ENCODE peak calls at places on chromosomes 1 and 21, in ten cellular contexts. One of them, this sample, is unnamed.

GRCh38 chr1:182315157-182315556 is 76.4 kb downstream of the GLUL start:
- DNase-seq in suprapubic skin: no peak
- DNase-seq in HCT116: no peak
- DNase-seq in transverse colon: peak
- DNase-seq in GM12892: no peak
- DNase-seq in H1: no peak
- DNase-seq in sigmoid colon: no peak
- DNase-seq in endothelial cell of umbilical vein: no peak
- DNase-seq in GM12891: no peak
- DNase-seq in breast epithelium: no peak
- DNase-seq in this sample: no peak

GRCh38 chr1:186404454-186405051 is 28.9 kb downstream of the ODR4 start:
- DNase-seq in suprapubic skin: no peak
- DNase-seq in HCT116: no peak
- DNase-seq in transverse colon: no peak
- DNase-seq in GM12892: no peak
- DNase-seq in H1: no peak
- DNase-seq in sigmoid colon: no peak
- DNase-seq in endothelial cell of umbilical vein: peak
- DNase-seq in GM12891: peak
- DNase-seq in breast epithelium: no peak
- DNase-seq in this sample: no peak

GRCh38 chr1:163655565-163655964 is 333.8 kb downstream of the NUF2 start:
- DNase-seq in suprapubic skin: no peak
- DNase-seq in HCT116: no peak
- DNase-seq in transverse colon: no peak
- DNase-seq in GM12892: no peak
- DNase-seq in H1: no peak
- DNase-seq in sigmoid colon: no peak
- DNase-seq in endothelial cell of umbilical vein: no peak
- DNase-seq in GM12891: no peak
- DNase-seq in breast epithelium: no peak
- DNase-seq in this sample: no peak

GRCh38 chr1:92882817-92883216 is 51.0 kb downstream of the RPL5 start:
- DNase-seq in suprapubic skin: no peak
- DNase-seq in HCT116: no peak
- DNase-seq in transverse colon: peak
- DNase-seq in GM12892: no peak
- DNase-seq in H1: no peak
- DNase-seq in sigmoid colon: no peak
- DNase-seq in endothelial cell of umbilical vein: no peak
- DNase-seq in GM12891: no peak
- DNase-seq in breast epithelium: no peak
- DNase-seq in this sample: no peak

GRCh38 chr1:208668991-208669390 is 424.8 kb upstream of the PLXNA2 start:
- DNase-seq in suprapubic skin: no peak
- DNase-seq in HCT116: no peak
- DNase-seq in transverse colon: no peak
- DNase-seq in GM12892: no peak
- DNase-seq in H1: no peak
- DNase-seq in sigmoid colon: no peak
- DNase-seq in endothelial cell of umbilical vein: no peak
- DNase-seq in GM12891: no peak
- DNase-seq in breast epithelium: no peak
- DNase-seq in this sample: no peak

GRCh38 chr21:42626171-42626570 is 27.2 kb upstream of the PDE9A start:
- DNase-seq in suprapubic skin: peak
- DNase-seq in HCT116: no peak
- DNase-seq in transverse colon: no peak
- DNase-seq in GM12892: no peak
- DNase-seq in H1: no peak
- DNase-seq in sigmoid colon: peak
- DNase-seq in endothelial cell of umbilical vein: no peak
- DNase-seq in GM12891: no peak
- DNase-seq in breast epithelium: no peak
- DNase-seq in this sample: peak

GRCh38 chr1:203464743-203465142 is 10.9 kb upstream of the PRELP start:
- DNase-seq in suprapubic skin: no peak
- DNase-seq in HCT116: no peak
- DNase-seq in transverse colon: no peak
- DNase-seq in GM12892: no peak
- DNase-seq in H1: no peak
- DNase-seq in sigmoid colon: peak
- DNase-seq in endothelial cell of umbilical vein: no peak
- DNase-seq in GM12891: no peak
- DNase-seq in breast epithelium: no peak
- DNase-seq in this sample: no peak

GRCh38 chr1:158007949-158008386 is 14.5 kb downstream of the KIRREL1 start:
- DNase-seq in suprapubic skin: no peak
- DNase-seq in HCT116: no peak
- DNase-seq in transverse colon: no peak
- DNase-seq in GM12892: no peak
- DNase-seq in H1: no peak
- DNase-seq in sigmoid colon: no peak
- DNase-seq in endothelial cell of umbilical vein: peak
- DNase-seq in GM12891: no peak
- DNase-seq in breast epithelium: no peak
- DNase-seq in this sample: no peak

GRCh38 chr1:100414693-100415092 is 62.4 kb downstream of the CDC14A start:
- DNase-seq in suprapubic skin: no peak
- DNase-seq in HCT116: no peak
- DNase-seq in transverse colon: no peak
- DNase-seq in GM12892: no peak
- DNase-seq in H1: no peak
- DNase-seq in sigmoid colon: no peak
- DNase-seq in endothelial cell of umbilical vein: no peak
- DNase-seq in GM12891: no peak
- DNase-seq in breast epithelium: no peak
- DNase-seq in this sample: no peak

GRCh38 chr21:36784942-36785341 is 86.0 kb downstream of the SIM2 start:
- DNase-seq in suprapubic skin: no peak
- DNase-seq in HCT116: no peak
- DNase-seq in transverse colon: no peak
- DNase-seq in GM12892: no peak
- DNase-seq in H1: no peak
- DNase-seq in sigmoid colon: no peak
- DNase-seq in endothelial cell of umbilical vein: no peak
- DNase-seq in GM12891: no peak
- DNase-seq in breast epithelium: no peak
- DNase-seq in this sample: no peak

GRCh38 chr1:162065016-162065415 is 4.5 kb upstream of the NOS1AP start:
- DNase-seq in suprapubic skin: no peak
- DNase-seq in HCT116: no peak
- DNase-seq in transverse colon: no peak
- DNase-seq in GM12892: no peak
- DNase-seq in H1: no peak
- DNase-seq in sigmoid colon: no peak
- DNase-seq in endothelial cell of umbilical vein: no peak
- DNase-seq in GM12891: no peak
- DNase-seq in breast epithelium: no peak
- DNase-seq in this sample: no peak

DNA sequence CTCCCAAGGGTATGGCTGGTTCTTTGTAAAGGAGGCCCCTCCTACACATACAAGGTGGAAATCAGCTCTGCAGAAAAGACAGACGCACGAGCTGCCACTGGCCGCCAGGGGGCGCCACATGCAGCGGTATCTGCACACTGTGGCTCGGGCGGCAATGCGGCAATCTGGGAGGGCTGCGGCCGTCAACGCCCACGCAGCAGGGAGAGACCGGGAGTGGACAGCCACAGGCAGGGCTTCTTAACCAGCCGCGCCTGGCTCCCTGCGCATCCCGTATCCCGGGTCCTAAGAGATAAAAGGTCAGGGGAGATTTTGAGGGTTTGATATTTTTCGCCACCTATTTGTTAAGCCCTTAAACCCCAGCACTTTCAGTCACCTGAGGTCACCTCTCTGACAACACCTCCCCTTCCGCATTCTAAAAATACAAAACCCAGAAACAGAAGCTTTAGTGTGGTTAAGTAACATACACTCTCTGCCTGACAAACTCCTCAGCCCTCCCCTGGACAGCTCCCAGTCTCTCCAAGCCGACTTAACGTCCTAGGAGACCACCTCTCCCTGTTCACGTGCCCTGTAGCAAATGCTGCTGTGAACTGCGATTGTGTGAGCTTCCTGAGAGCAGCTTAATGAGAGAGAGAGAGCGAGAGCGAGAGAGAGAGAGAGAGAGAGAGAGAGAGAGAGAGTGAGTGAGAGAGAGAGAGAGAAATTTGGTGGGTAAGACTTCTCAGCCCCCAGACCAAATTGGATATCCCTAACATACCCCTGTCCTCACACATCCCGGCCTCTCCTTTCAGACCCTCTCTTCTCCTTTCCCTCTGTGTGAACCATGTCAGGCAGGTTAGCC is 13.5 kb upstream of the KCNA2 start:
- DNase-seq in suprapubic skin: peak
- DNase-seq in HCT116: peak
- DNase-seq in transverse colon: peak
- DNase-seq in GM12892: peak
- DNase-seq in H1: peak
- DNase-seq in sigmoid colon: peak
- DNase-seq in endothelial cell of umbilical vein: peak
- DNase-seq in GM12891: peak
- DNase-seq in breast epithelium: peak
- DNase-seq in this sample: peak
- TF ChIP-seq POLR2A in suprapubic skin: no peak
- TF ChIP-seq POLR2A in HCT116: no peak
- TF ChIP-seq POLR2A in transverse colon: no peak
- TF ChIP-seq POLR2A in GM12892: no peak
- TF ChIP-seq POLR2A in H1: no peak
- TF ChIP-seq POLR2A in sigmoid colon: no peak
- TF ChIP-seq POLR2A in endothelial cell of umbilical vein: no peak
- TF ChIP-seq POLR2A in GM12891: no peak
- TF ChIP-seq POLR2A in breast epithelium: no peak
- TF ChIP-seq POLR2A in this sample: no peak

DNA sequence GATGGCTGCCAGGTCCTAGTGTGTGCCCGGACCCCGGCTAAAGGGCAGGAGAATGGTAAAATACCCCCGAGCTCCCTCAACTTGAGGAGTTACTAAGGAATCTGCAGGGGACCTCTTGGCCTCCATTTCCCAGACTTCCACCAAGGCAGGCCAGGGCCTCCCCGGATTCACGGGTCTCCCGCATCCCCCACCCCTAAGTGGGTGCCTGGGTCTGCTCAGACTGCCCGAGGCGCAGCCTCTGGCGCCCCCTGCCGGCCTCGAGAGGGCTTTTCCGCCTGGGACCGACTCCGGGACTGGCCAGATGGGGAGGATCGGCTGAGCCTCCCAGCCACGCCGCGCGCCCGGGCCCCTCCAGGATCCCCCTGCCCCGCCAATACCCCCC is 1.7 kb downstream of the PLEKHG5 start:
- DNase-seq in suprapubic skin: no peak
- DNase-seq in HCT116: peak
- DNase-seq in transverse colon: peak
- DNase-seq in GM12892: peak
- DNase-seq in H1: no peak
- DNase-seq in sigmoid colon: no peak
- DNase-seq in endothelial cell of umbilical vein: peak
- DNase-seq in GM12891: peak
- DNase-seq in breast epithelium: no peak
- DNase-seq in this sample: peak
- TF ChIP-seq POLR2AphosphoS5 in suprapubic skin: no peak
- TF ChIP-seq POLR2AphosphoS5 in HCT116: peak
- TF ChIP-seq POLR2AphosphoS5 in transverse colon: no peak
- TF ChIP-seq POLR2AphosphoS5 in GM12892: no peak
- TF ChIP-seq POLR2AphosphoS5 in H1: no peak
- TF ChIP-seq POLR2AphosphoS5 in sigmoid colon: no peak
- TF ChIP-seq POLR2AphosphoS5 in endothelial cell of umbilical vein: no peak
- TF ChIP-seq POLR2AphosphoS5 in GM12891: no peak
- TF ChIP-seq POLR2AphosphoS5 in breast epithelium: no peak
- TF ChIP-seq POLR2AphosphoS5 in this sample: no peak

GRCh38 chr1:23557471-23558124 is 1.7 kb downstream of the ID3 start:
- DNase-seq in suprapubic skin: no peak
- DNase-seq in HCT116: no peak
- DNase-seq in transverse colon: no peak
- DNase-seq in GM12892: no peak
- DNase-seq in H1: no peak
- DNase-seq in sigmoid colon: no peak
- DNase-seq in endothelial cell of umbilical vein: peak
- DNase-seq in GM12891: no peak
- DNase-seq in breast epithelium: no peak
- DNase-seq in this sample: no peak

GRCh38 chr1:23558140-23558871 is 995 bp downstream of the ID3 start:
- DNase-seq in suprapubic skin: no peak
- DNase-seq in HCT116: peak
- DNase-seq in transverse colon: peak
- DNase-seq in GM12892: no peak
- DNase-seq in H1: no peak
- DNase-seq in sigmoid colon: peak
- DNase-seq in endothelial cell of umbilical vein: peak
- DNase-seq in GM12891: no peak
- DNase-seq in breast epithelium: no peak
- DNase-seq in this sample: peak

GRCh38 chr1:23555225-23555801 is 4.0 kb downstream of the ID3 start:
- DNase-seq in suprapubic skin: no peak
- DNase-seq in HCT116: no peak
- DNase-seq in transverse colon: peak
- DNase-seq in GM12892: no peak
- DNase-seq in H1: no peak
- DNase-seq in sigmoid colon: no peak
- DNase-seq in endothelial cell of umbilical vein: peak
- DNase-seq in GM12891: no peak
- DNase-seq in breast epithelium: no peak
- DNase-seq in this sample: no peak

GRCh38 chr1:23555949-23556640 is 3.2 kb downstream of the ID3 start:
- DNase-seq in suprapubic skin: no peak
- DNase-seq in HCT116: peak
- DNase-seq in transverse colon: peak
- DNase-seq in GM12892: no peak
- DNase-seq in H1: peak
- DNase-seq in sigmoid colon: no peak
- DNase-seq in endothelial cell of umbilical vein: peak
- DNase-seq in GM12891: no peak
- DNase-seq in breast epithelium: no peak
- DNase-seq in this sample: no peak

GRCh38 chr1:23556661-23557470 is 2.4 kb downstream of the ID3 start:
- DNase-seq in suprapubic skin: no peak
- DNase-seq in HCT116: peak
- DNase-seq in transverse colon: peak
- DNase-seq in GM12892: no peak
- DNase-seq in H1: no peak
- DNase-seq in sigmoid colon: no peak
- DNase-seq in endothelial cell of umbilical vein: peak
- DNase-seq in GM12891: no peak
- DNase-seq in breast epithelium: no peak
- DNase-seq in this sample: no peak
- TF ChIP-seq POLR2A in suprapubic skin: no peak
- TF ChIP-seq POLR2A in HCT116: peak
- TF ChIP-seq POLR2A in transverse colon: peak
- TF ChIP-seq POLR2A in GM12892: peak
- TF ChIP-seq POLR2A in H1: peak
- TF ChIP-seq POLR2A in sigmoid colon: no peak
- TF ChIP-seq POLR2A in endothelial cell of umbilical vein: peak
- TF ChIP-seq POLR2A in GM12891: no peak
- TF ChIP-seq POLR2A in breast epithelium: no peak
- TF ChIP-seq POLR2A in this sample: no peak

DNA sequence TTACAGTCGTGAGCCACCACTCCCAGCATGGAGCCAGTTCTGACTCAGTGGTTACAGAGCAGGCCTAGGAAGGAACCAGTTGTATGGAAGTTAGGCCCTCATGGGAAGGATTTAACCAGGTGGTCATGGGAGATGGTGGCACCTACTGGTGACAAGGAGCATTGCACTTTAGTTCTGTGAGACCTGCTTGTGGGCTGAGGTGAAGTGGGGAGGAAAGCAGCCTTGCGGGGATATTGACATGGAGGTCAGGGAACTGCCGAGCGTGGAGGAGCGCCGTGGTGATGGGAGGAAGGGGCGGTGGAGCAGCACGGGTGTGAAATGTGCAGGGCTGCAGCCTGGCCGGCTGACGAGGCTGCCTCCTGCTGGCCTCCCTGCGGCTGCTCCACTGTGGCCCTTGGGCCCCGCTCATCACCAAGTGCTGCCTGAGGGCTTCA is 100.4 kb downstream of the GALNT2 start:
- DNase-seq in suprapubic skin: peak
- DNase-seq in HCT116: peak
- DNase-seq in transverse colon: no peak
- DNase-seq in GM12892: peak
- DNase-seq in H1: peak
- DNase-seq in sigmoid colon: peak
- DNase-seq in endothelial cell of umbilical vein: peak
- DNase-seq in GM12891: no peak
- DNase-seq in breast epithelium: no peak
- DNase-seq in this sample: no peak
- TF ChIP-seq POLR2AphosphoS5 in suprapubic skin: no peak
- TF ChIP-seq POLR2AphosphoS5 in HCT116: no peak
- TF ChIP-seq POLR2AphosphoS5 in transverse colon: no peak
- TF ChIP-seq POLR2AphosphoS5 in GM12892: no peak
- TF ChIP-seq POLR2AphosphoS5 in H1: no peak
- TF ChIP-seq POLR2AphosphoS5 in sigmoid colon: no peak
- TF ChIP-seq POLR2AphosphoS5 in endothelial cell of umbilical vein: no peak
- TF ChIP-seq POLR2AphosphoS5 in GM12891: no peak
- TF ChIP-seq POLR2AphosphoS5 in breast epithelium: no peak
- TF ChIP-seq POLR2AphosphoS5 in this sample: no peak

This sample was measured in spleen.